ENCODE peak calls at places on chromosomes 12 and 14, in seven cellular contexts. P is H9, H is mesenchymal stem cell, Q is IMR-90, S is neuronal stem cell, Z is mesendoderm, D is trophoblast cell. C is an unnamed sample.

GRCh38 chr12:113889076-113889475 is 77.0 kb downstream of the RBM19 start:
- DNase-seq in H (peak; percentile 15), S (no peak), D (no peak), P (no peak), Z (peak; percentile 13), Q (peak; percentile 31), C (no peak)

GRCh38 chr14:39015360-39015961 is 87.6 kb downstream of the SEC23A start:
- DNase-seq in P (no peak), S (no peak), Q (peak; percentile 59), D (peak; percentile 65), Z (peak; percentile 54), H (peak; percentile 66), C (no peak)

GRCh38 chr12:10175849-10176641 is 2.8 kb upstream of the TMEM52B start:
- DNase-seq in D (peak; percentile 65), H (no peak), S (no peak), Q (no peak), Z (no peak), P (no peak), C (no peak)

GRCh38 chr12:8078400-8078799 is 3.7 kb upstream of the NECAP1 start:
- DNase-seq in D (peak; percentile 23), H (peak; percentile 78), S (peak; percentile 18), Q (peak; percentile 87), P (peak; percentile 62), Z (peak; percentile 68), C (no peak)

GRCh38 chr12:481422-481821 is 21.7 kb downstream of the B4GALNT3 start:
- DNase-seq in Q (peak; percentile 11), H (peak; percentile 71), P (peak; percentile 24), D (no peak), S (no peak), Z (no peak), C (no peak)

GRCh38 chr12:110174373-110174996 is 50.3 kb downstream of the IFT81 start:
- DNase-seq in D (peak; percentile 92), Z (no peak), H (no peak), S (no peak), Q (no peak), P (no peak), C (no peak)

GRCh38 chr12:24455811-24456210 is 493.1 kb downstream of the BCAT1 start:
- DNase-seq in Z (peak; percentile 83), Q (no peak), S (no peak), P (no peak), D (no peak), H (no peak), C (no peak)

GRCh38 chr12:127351481-127352010 is 915.4 kb upstream of the TMEM132C start:
- DNase-seq in Z (no peak), Q (no peak), S (no peak), D (no peak), P (no peak), H (no peak), C (no peak)

GRCh38 chr12:2743478-2743877 is 51.3 kb upstream of the FKBP4 start:
- DNase-seq in D (no peak), Z (no peak), P (peak; percentile 24), S (no peak), H (no peak), Q (no peak), C (no peak)

GRCh38 chr12:7383157-7383556 is 60.8 kb downstream of the CD163L1 start:
- DNase-seq in P (no peak), H (no peak), Z (no peak), S (no peak), Q (no peak), D (no peak), C (no peak)

GRCh38 chr12:94589591-94590001 is 60.8 kb downstream of the TMCC3 start:
- DNase-seq in P (no peak), Z (no peak), D (peak; percentile 94), S (no peak), Q (no peak), H (no peak), C (no peak)

GRCh38 chr14:24774167-24774915 is 140.4 kb upstream of the GZMB start:
- DNase-seq in H (no peak), D (no peak), P (no peak), Z (no peak), Q (no peak), S (no peak), C (no peak)

GRCh38 chr12:106773945-106774807 is at the start of gene RIC8B:
- DNase-seq in H (peak; percentile 100), P (peak; percentile 99), Z (peak; percentile 100), S (peak; percentile 98), D (peak; percentile 99), Q (peak; percentile 99), C (peak; percentile 98)

GRCh38 chr12:57620936-57621496 is 9.8 kb downstream of the ARHGEF25 start:
- DNase-seq in Q (no peak), H (peak; percentile 36), Z (no peak), P (no peak), D (no peak), S (no peak), C (no peak)

GRCh38 chr12:88834226-88834625 is 254.0 kb upstream of the KITLG start:
- DNase-seq in P (no peak), Z (no peak), D (no peak), H (no peak), S (no peak), Q (peak; percentile 50), C (no peak)

GRCh38 chr12:110403975-110404675 is 617 bp upstream of the ANAPC7 start:
- DNase-seq in S (peak; percentile 65), P (peak; percentile 83), H (peak; percentile 65), D (peak; percentile 86), Q (peak; percentile 40), Z (peak; percentile 84), C (peak; percentile 83)

GRCh38 chr12:16389594-16389993 is 42.1 kb downstream of the MGST1 start:
- DNase-seq in Q (peak; percentile 88), H (peak; percentile 85), S (no peak), P (no peak), D (peak; percentile 33), Z (no peak), C (no peak)

GRCh38 chr14:92841930-92842329 is 47.8 kb downstream of the GOLGA5 start:
- DNase-seq in P (no peak), H (no peak), S (no peak), D (no peak), Q (no peak), Z (no peak), C (no peak)
- H3K27ac ChIP-seq in P (no peak overlapping the region), H (no peak overlapping the region), S (no peak overlapping the region), D (no peak overlapping the region), Q (no peak overlapping the region), Z (no peak overlapping the region), C (no peak overlapping the region)

DNA sequence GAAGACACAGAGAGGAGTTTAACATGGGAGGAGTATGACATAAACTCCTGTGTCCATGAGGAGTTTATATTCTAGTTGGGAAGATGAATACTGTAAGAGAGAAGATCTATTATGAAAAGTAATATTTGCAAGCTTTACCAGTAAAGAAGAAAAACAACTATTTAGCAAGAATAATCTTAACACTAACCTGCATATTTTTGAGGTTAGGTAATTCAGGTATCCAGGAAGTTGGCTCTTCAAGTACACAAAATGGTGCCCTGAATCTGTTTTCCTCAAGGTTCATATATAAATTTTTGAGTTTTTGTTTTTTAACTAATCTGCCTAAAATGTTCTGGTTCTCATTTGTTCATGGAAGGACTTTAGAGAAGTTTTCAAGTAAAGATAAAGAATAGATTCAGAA is 33.9 kb upstream of the KCNMB4 start:
- DNase-seq in Z (peak; percentile 44), D (peak; percentile 56), H (no peak), Q (no peak), P (no peak), S (no peak), C (no peak)
- H3K79me1 ChIP-seq in Z (peaks cover 3% of the 10 kb centered on the region), D (no peaks in the 10 kb centered on the region), H (peaks cover 13% of the 10 kb centered on the region), Q (peaks cover 17% of the 10 kb centered on the region), P (no peaks in the 10 kb centered on the region), S (no peaks in the 10 kb centered on the region), C (no peaks in the 10 kb centered on the region)

DNA sequence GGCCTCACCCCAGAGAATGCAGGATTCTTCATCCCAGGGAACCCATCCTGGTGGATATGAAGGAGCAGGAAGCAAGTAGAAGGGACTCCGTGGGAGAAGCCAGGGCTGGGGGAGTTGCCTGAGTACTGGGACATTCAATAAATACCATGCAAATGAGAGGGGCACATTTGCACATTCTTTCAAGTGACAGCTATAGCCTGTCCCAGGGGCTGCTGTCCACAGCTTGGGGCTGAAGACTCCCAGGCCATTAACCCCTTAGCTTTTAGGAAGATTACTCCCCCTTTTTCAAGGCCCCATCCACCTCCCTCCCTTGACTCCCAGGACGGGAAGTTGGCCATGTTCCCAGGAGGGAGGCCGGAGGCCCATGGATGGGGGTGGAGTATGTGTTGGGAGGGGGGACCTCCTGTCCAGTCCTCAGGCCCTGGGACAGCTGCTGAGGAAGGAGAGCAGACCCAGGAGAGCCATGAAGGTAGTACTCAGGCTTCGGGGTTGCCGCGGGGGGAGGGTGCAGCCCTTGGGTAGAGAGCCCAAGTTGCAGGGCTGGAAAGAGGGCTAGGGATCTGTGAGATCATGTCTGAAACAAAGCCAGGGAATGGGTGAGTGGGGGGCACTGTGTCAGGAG is 974 bp upstream of the TNS2 start:
- DNase-seq in H (peak; percentile 78), S (no peak), Q (peak; percentile 62), P (peak; percentile 83), D (no peak), Z (peak; percentile 96), C (no peak)
- H3K27ac ChIP-seq in H (peak overlapping the region; percentile 94), S (peak overlapping the region; percentile 71), Q (peak overlapping the region; percentile 99), P (no peak overlapping the region), D (peak overlapping the region; percentile 35), Z (peak overlapping the region; percentile 97), C (no peak overlapping the region)

GRCh38 chr14:105077649-105077995 is 12.4 kb upstream of the GPR132 start:
- DNase-seq in D (no peak), P (no peak), H (no peak), S (no peak), Q (no peak), Z (no peak), C (no peak)

GRCh38 chr14:105076296-105076804 is 11.1 kb upstream of the GPR132 start:
- DNase-seq in S (no peak), Z (no peak), Q (no peak), P (peak; percentile 22), D (no peak), H (no peak), C (no peak)

GRCh38 chr14:105075364-105076295 is 10.4 kb upstream of the GPR132 start:
- DNase-seq in S (no peak), P (peak; percentile 69), H (peak; percentile 51), D (no peak), Z (peak; percentile 70), Q (peak; percentile 52), C (no peak)

GRCh38 chr14:105078294-105078693 is 13.1 kb upstream of the GPR132 start:
- DNase-seq in H (no peak), D (no peak), S (no peak), P (no peak), Q (no peak), Z (no peak), C (no peak)

DNA sequence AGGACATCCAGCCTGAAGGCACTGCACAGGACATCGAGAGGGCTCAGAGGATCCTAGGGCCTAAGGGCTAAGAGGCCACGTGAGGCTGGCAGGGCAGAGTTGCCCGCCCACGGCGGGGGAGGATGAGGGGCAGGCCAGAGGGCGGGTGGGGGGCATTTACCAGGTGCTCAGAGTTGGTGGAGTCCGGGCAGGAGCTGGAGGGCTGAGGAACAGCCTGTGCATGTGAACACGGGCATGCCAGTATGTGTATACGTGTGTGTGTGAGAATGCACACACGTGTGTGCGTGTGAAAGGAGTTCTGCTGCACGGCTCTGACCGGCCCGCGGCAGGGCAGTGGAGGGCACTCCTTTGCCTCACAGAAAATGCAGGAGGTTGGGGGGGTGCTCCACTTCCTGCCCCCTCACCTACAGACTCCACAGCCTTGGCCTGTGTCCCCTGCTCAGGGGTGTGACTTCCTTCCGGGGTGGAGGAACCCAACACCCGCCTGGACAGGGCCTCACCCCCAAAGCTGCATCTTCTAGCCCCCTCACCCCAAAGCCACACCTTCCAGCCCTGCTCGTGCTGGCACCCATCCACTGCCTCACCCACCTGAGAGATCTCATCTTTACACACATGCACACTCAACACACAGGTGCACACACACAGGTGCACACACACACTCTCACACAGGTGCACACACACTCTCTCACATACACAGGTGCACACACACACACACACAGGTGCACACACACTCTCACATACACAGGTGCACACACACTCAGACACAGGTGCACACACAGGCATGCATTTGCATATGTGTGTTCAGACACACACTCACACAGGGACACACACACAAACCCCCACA is 11.8 kb upstream of the GPR132 start:
- DNase-seq in S (no peak), H (no peak), P (no peak), D (no peak), Q (no peak), Z (no peak), C (no peak)
- H3K79me1 ChIP-seq in S (peaks cover 1% of the 10 kb centered on the region), H (no peaks in the 10 kb centered on the region), P (no peaks in the 10 kb centered on the region), D (no peaks in the 10 kb centered on the region), Q (no peaks in the 10 kb centered on the region), Z (no peaks in the 10 kb centered on the region), C (no peaks in the 10 kb centered on the region)

C was measured in H1.